ENCODE peak calls at places on chromosomes 1 and 21, in five cellular contexts. One of them, this sample, is unnamed.

GRCh38 chr1:40612345-40612831 is 53.1 kb downstream of the RIMS3 start:
- DNase-seq in psoas muscle: no peak
- DNase-seq in Panc1: peak; percentile 64
- DNase-seq in transverse colon: peak; percentile 80
- DNase-seq in body of pancreas: peak; percentile 75
- DNase-seq in this sample: no peak

GRCh38 chr1:83845437-83846071 is 153.4 kb downstream of the TTLL7 start:
- DNase-seq in psoas muscle: no peak
- DNase-seq in body of pancreas: no peak
- DNase-seq in Panc1: no peak
- DNase-seq in transverse colon: no peak
- DNase-seq in this sample: no peak

GRCh38 chr1:117146570-117147340 is 25.2 kb upstream of the TRIM45 start:
- DNase-seq in body of pancreas: peak; percentile 15
- DNase-seq in Panc1: no peak
- DNase-seq in psoas muscle: peak; percentile 60
- DNase-seq in transverse colon: no peak
- DNase-seq in this sample: no peak

GRCh38 chr1:21185221-21185731 is 8.6 kb upstream of the EIF4G3 start:
- DNase-seq in body of pancreas: no peak
- DNase-seq in psoas muscle: no peak
- DNase-seq in transverse colon: no peak
- DNase-seq in Panc1: no peak
- DNase-seq in this sample: no peak

GRCh38 chr1:212607206-212607923 is 1.2 kb upstream of the ATF3 start:
- DNase-seq in transverse colon: peak; percentile 55
- DNase-seq in psoas muscle: peak; percentile 62
- DNase-seq in Panc1: no peak
- DNase-seq in body of pancreas: peak; percentile 65
- DNase-seq in this sample: peak; percentile 83

GRCh38 chr1:203316626-203317093 is 11.3 kb downstream of the BTG2 start:
- DNase-seq in psoas muscle: no peak
- DNase-seq in Panc1: no peak
- DNase-seq in body of pancreas: peak; percentile 81
- DNase-seq in transverse colon: peak; percentile 73
- DNase-seq in this sample: peak; percentile 76

GRCh38 chr1:2214541-2215241 is 13.4 kb upstream of the SKI start:
- DNase-seq in Panc1: no peak
- DNase-seq in body of pancreas: no peak
- DNase-seq in transverse colon: peak; percentile 17
- DNase-seq in psoas muscle: peak; percentile 70
- DNase-seq in this sample: peak; percentile 78

GRCh38 chr1:10969971-10970332 is 42.5 kb upstream of the TARDBP start:
- DNase-seq in transverse colon: no peak
- DNase-seq in psoas muscle: no peak
- DNase-seq in body of pancreas: no peak
- DNase-seq in Panc1: no peak
- DNase-seq in this sample: no peak

GRCh38 chr1:212158912-212159796 is 123.6 kb downstream of the DTL start:
- DNase-seq in body of pancreas: no peak
- DNase-seq in transverse colon: no peak
- DNase-seq in Panc1: no peak
- DNase-seq in psoas muscle: no peak
- DNase-seq in this sample: no peak

GRCh38 chr1:30883389-30884172 is 25.0 kb downstream of the SDC3 start:
- DNase-seq in psoas muscle: no peak
- DNase-seq in transverse colon: no peak
- DNase-seq in Panc1: no peak
- DNase-seq in body of pancreas: no peak
- DNase-seq in this sample: no peak

GRCh38 chr1:89041055-89041707 is 18.5 kb upstream of the GBP3 start:
- DNase-seq in psoas muscle: no peak
- DNase-seq in body of pancreas: no peak
- DNase-seq in Panc1: no peak
- DNase-seq in transverse colon: no peak
- DNase-seq in this sample: no peak

GRCh38 chr1:217140041-217140901 is 417.0 kb upstream of the ESRRG start:
- DNase-seq in Panc1: no peak
- DNase-seq in body of pancreas: no peak
- DNase-seq in psoas muscle: no peak
- DNase-seq in transverse colon: no peak
- DNase-seq in this sample: no peak

GRCh38 chr1:85494957-85495266 is 30.0 kb upstream of the DDAH1 start:
- DNase-seq in psoas muscle: no peak
- DNase-seq in body of pancreas: no peak
- DNase-seq in transverse colon: no peak
- DNase-seq in Panc1: no peak
- DNase-seq in this sample: no peak

GRCh38 chr1:244160455-244161020 is 109.5 kb downstream of the ZBTB18 start:
- DNase-seq in psoas muscle: no peak
- DNase-seq in transverse colon: no peak
- DNase-seq in Panc1: no peak
- DNase-seq in body of pancreas: no peak
- DNase-seq in this sample: no peak

GRCh38 chr21:35428489-35428888 is 379.4 kb upstream of the RUNX1 start:
- DNase-seq in body of pancreas: no peak
- DNase-seq in psoas muscle: peak; percentile 55
- DNase-seq in transverse colon: no peak
- DNase-seq in Panc1: no peak
- DNase-seq in this sample: peak; percentile 78

GRCh38 chr21:40186036-40186435 is 318.8 kb downstream of the PCP4 start:
- DNase-seq in psoas muscle: no peak
- DNase-seq in Panc1: no peak
- DNase-seq in transverse colon: no peak
- DNase-seq in body of pancreas: no peak
- DNase-seq in this sample: no peak

GRCh38 chr1:108877324-108877812 is 583 bp downstream of the GPSM2 start:
- DNase-seq in Panc1: no peak
- DNase-seq in psoas muscle: no peak
- DNase-seq in body of pancreas: no peak
- DNase-seq in transverse colon: peak; percentile 27
- DNase-seq in this sample: no peak

GRCh38 chr1:24893431-24893830 is 36.6 kb downstream of the RUNX3 start:
- DNase-seq in body of pancreas: no peak
- DNase-seq in transverse colon: peak; percentile 78
- DNase-seq in Panc1: no peak
- DNase-seq in psoas muscle: no peak
- DNase-seq in this sample: peak; percentile 50

GRCh38 chr1:48402619-48403018 is 69.4 kb downstream of the SPATA6 start:
- DNase-seq in transverse colon: no peak
- DNase-seq in body of pancreas: no peak
- DNase-seq in psoas muscle: no peak
- DNase-seq in Panc1: no peak
- DNase-seq in this sample: no peak

GRCh38 chr1:40270152-40270834 is 12.3 kb downstream of the ZMPSTE24 start:
- DNase-seq in transverse colon: no peak
- DNase-seq in Panc1: no peak
- DNase-seq in psoas muscle: no peak
- DNase-seq in body of pancreas: no peak
- DNase-seq in this sample: no peak

GRCh38 chr1:232751393-232752140 is 53.6 kb upstream of the MAP10 start:
- DNase-seq in body of pancreas: no peak
- DNase-seq in transverse colon: no peak
- DNase-seq in psoas muscle: no peak
- DNase-seq in Panc1: no peak
- DNase-seq in this sample: no peak

GRCh38 chr1:15031251-15031930 is 122.2 kb upstream of the TMEM51 start:
- DNase-seq in transverse colon: no peak
- DNase-seq in body of pancreas: no peak
- DNase-seq in psoas muscle: no peak
- DNase-seq in Panc1: no peak
- DNase-seq in this sample: no peak

GRCh38 chr1:223291796-223292195 is 72.2 kb downstream of the SUSD4 start:
- DNase-seq in psoas muscle: no peak
- DNase-seq in transverse colon: no peak
- DNase-seq in Panc1: no peak
- DNase-seq in body of pancreas: no peak
- DNase-seq in this sample: no peak

GRCh38 chr1:79745928-79746327 is 739.4 kb upstream of the ADGRL4 start:
- DNase-seq in body of pancreas: no peak
- DNase-seq in transverse colon: no peak
- DNase-seq in Panc1: peak; percentile 20
- DNase-seq in psoas muscle: no peak
- DNase-seq in this sample: no peak

DNA sequence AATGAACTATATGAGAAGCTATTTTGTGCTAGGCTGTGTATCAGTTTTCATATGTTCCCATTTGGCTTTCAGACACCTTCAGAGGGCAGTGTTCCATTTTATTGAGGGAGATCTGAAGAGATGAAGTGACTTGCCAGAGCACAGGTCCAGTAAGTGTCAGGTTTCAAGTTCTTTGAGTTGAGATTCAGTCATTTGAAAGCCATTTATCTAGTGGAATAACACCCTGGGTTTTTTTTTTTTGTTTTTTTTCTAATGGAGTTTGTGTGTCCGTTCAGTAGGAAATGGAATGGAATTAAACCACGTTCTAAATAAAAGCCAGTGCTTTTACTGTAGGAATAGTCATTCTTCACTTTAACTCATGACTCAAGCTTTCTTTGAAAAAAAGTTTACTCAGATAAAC is 652.9 kb upstream of the USP24 start:
- DNase-seq in Panc1: no peak
- DNase-seq in psoas muscle: no peak
- DNase-seq in transverse colon: no peak
- DNase-seq in body of pancreas: no peak
- DNase-seq in this sample: no peak
- TF ChIP-seq CTCF in Panc1: no peak
- TF ChIP-seq CTCF in psoas muscle: peak; percentile 20
- TF ChIP-seq CTCF in transverse colon: no peak
- TF ChIP-seq CTCF in body of pancreas: peak; percentile 3
- TF ChIP-seq CTCF in this sample: no peak

GRCh38 chr1:235864965-235865525 is 1.7 kb downstream of the LYST start:
- DNase-seq in body of pancreas: no peak
- DNase-seq in transverse colon: no peak
- DNase-seq in Panc1: no peak
- DNase-seq in psoas muscle: no peak
- DNase-seq in this sample: no peak
- H3K4me3 ChIP-seq in body of pancreas: no peak overlapping the region
- H3K4me3 ChIP-seq in transverse colon: peak overlapping the region; percentile 96
- H3K4me3 ChIP-seq in Panc1: peak overlapping the region; percentile 98
- H3K4me3 ChIP-seq in psoas muscle: peak overlapping the region; percentile 97
- H3K4me3 ChIP-seq in this sample: peak overlapping the region; percentile 99

GRCh38 chr1:171139890-171140289 is 45.2 kb upstream of the FMO2 start:
- DNase-seq in Panc1: no peak
- DNase-seq in body of pancreas: no peak
- DNase-seq in transverse colon: no peak
- DNase-seq in psoas muscle: no peak
- DNase-seq in this sample: no peak

GRCh38 chr1:171137580-171137979 is 46.9 kb downstream of the FMO3 start:
- DNase-seq in Panc1: no peak
- DNase-seq in body of pancreas: no peak
- DNase-seq in transverse colon: no peak
- DNase-seq in psoas muscle: no peak
- DNase-seq in this sample: no peak

GRCh38 chr1:171140466-171140865 is 44.6 kb upstream of the FMO2 start:
- DNase-seq in Panc1: no peak
- DNase-seq in psoas muscle: peak; percentile 66
- DNase-seq in body of pancreas: no peak
- DNase-seq in transverse colon: no peak
- DNase-seq in this sample: no peak

GRCh38 chr1:171141336-171142051 is 43.6 kb upstream of the FMO2 start:
- DNase-seq in transverse colon: peak; percentile 14
- DNase-seq in body of pancreas: no peak
- DNase-seq in psoas muscle: no peak
- DNase-seq in Panc1: no peak
- DNase-seq in this sample: peak; percentile 85

DNA sequence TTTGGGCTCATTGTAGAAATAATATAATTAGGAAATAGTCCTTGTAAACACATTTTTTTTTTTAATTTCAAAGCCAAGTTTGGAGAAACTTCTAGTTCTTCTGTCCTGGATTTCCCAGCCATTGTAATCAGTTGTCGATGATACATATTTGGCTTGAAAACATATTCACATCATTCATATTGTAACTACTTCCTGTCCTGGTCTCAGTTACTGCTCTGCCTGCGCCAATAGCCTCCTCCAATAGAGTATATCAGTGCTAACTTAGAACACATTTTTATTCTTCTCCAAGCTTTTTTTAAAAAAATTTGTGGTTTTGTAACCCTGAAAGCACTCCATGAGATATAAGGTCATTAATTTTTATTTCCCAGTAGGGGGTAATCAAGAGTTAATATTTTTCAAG is 46.1 kb upstream of the FMO2 start:
- DNase-seq in transverse colon: no peak
- DNase-seq in body of pancreas: no peak
- DNase-seq in Panc1: no peak
- DNase-seq in psoas muscle: no peak
- DNase-seq in this sample: no peak
- H3K27ac ChIP-seq in transverse colon: no peak overlapping the region
- H3K27ac ChIP-seq in body of pancreas: no peak overlapping the region
- H3K27ac ChIP-seq in Panc1: no peak overlapping the region
- H3K27ac ChIP-seq in psoas muscle: no peak overlapping the region
- H3K27ac ChIP-seq in this sample: no peak overlapping the region

GRCh38 chr21:31111093-31111492 is 72.8 kb upstream of the KRTAP19-8 start:
- DNase-seq in Panc1: no peak
- DNase-seq in transverse colon: no peak
- DNase-seq in psoas muscle: no peak
- DNase-seq in body of pancreas: no peak
- DNase-seq in this sample: no peak

GRCh38 chr21:31107151-31107785 is 69.0 kb upstream of the KRTAP19-8 start:
- DNase-seq in transverse colon: no peak
- DNase-seq in psoas muscle: no peak
- DNase-seq in body of pancreas: no peak
- DNase-seq in Panc1: no peak
- DNase-seq in this sample: no peak

GRCh38 chr21:31107871-31108270 is 69.6 kb upstream of the KRTAP19-8 start:
- DNase-seq in psoas muscle: no peak
- DNase-seq in body of pancreas: no peak
- DNase-seq in transverse colon: no peak
- DNase-seq in Panc1: no peak
- DNase-seq in this sample: no peak

GRCh38 chr21:31110430-31110829 is 72.2 kb upstream of the KRTAP19-8 start:
- DNase-seq in transverse colon: no peak
- DNase-seq in psoas muscle: no peak
- DNase-seq in Panc1: no peak
- DNase-seq in body of pancreas: no peak
- DNase-seq in this sample: no peak

GRCh38 chr21:31108969-31109368 is 70.7 kb upstream of the KRTAP19-8 start:
- DNase-seq in Panc1: peak; percentile 5
- DNase-seq in transverse colon: no peak
- DNase-seq in body of pancreas: no peak
- DNase-seq in psoas muscle: no peak
- DNase-seq in this sample: no peak
- TF ChIP-seq CTCF in Panc1: no peak
- TF ChIP-seq CTCF in transverse colon: no peak
- TF ChIP-seq CTCF in body of pancreas: no peak
- TF ChIP-seq CTCF in psoas muscle: no peak
- TF ChIP-seq CTCF in this sample: no peak

DNA sequence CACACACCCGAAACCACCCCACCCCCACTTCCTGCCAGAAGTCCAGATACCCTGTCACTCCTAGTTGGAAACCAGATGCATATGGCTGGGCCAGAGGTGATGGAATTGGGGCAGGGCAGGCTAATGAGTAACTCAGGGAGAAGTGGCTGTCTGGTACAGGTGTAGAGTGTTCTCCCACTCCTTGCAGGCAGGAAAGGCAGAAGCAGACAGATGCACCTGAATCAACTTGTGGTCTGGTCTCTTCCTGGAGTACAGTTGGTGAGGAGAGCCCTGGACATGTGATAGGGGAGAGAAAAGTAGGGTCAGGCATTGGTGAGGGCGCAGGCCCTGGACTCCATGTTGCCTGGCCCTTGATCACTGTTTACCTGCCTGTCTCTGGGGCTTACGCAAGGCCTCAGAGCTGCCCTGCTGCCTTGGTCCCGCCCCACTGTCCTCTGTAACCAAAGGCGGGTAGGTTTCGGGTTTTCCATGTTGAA is 2.5 kb downstream of the CGN start:
- DNase-seq in transverse colon: peak; percentile 91
- DNase-seq in body of pancreas: peak; percentile 87
- DNase-seq in psoas muscle: no peak
- DNase-seq in Panc1: no peak
- DNase-seq in this sample: no peak
- H3K4me3 ChIP-seq in transverse colon: peak overlapping the region; percentile 75
- H3K4me3 ChIP-seq in body of pancreas: no peak overlapping the region
- H3K4me3 ChIP-seq in psoas muscle: no peak overlapping the region
- H3K4me3 ChIP-seq in Panc1: no peak overlapping the region
- H3K4me3 ChIP-seq in this sample: no peak overlapping the region